ENCODE peak calls at places on chromosomes 6 and 20, in five cellular contexts. K is coronary artery, V is heart left ventricle, W is ovary, M is AG09309. F is an unnamed sample.
A peak's percentile ranks its signal among the peaks of the same experiment; 100 is the strongest.

GRCh38 chr20:32474967-32475819 is 109.9 kb downstream of the NOL4L start:
- DNase-seq in M (peak; percentile 77), V (peak; percentile 95), W (peak; percentile 99), K (peak; percentile 90), F (peak; percentile 80)

GRCh38 chr6:64983108-64983507 is 723.9 kb downstream of the EYS start:
- DNase-seq in K (no peak), V (no peak), M (no peak), W (no peak), F (no peak)

GRCh38 chr20:64261138-64261537 is 5.6 kb downstream of the PCMTD2 start:
- DNase-seq in M (no peak), K (no peak), V (peak; percentile 64), W (peak; percentile 75), F (peak; percentile 63)

GRCh38 chr6:156777866-156778614 is 862 bp downstream of the ARID1B start:
- DNase-seq in K (no peak), W (peak; percentile 67), M (no peak), V (peak; percentile 70), F (no peak)

GRCh38 chr6:40672118-40672517 is 85.0 kb upstream of the LRFN2 start:
- DNase-seq in W (no peak), K (no peak), M (no peak), V (no peak), F (no peak)

GRCh38 chr6:81308577-81309279 is 443.8 kb downstream of the TENT5A start:
- DNase-seq in W (no peak), K (no peak), M (no peak), V (no peak), F (no peak)

GRCh38 chr6:118896339-118897136 is 2.6 kb downstream of the ASF1A start:
- DNase-seq in W (no peak), M (no peak), V (no peak), K (no peak), F (no peak)

GRCh38 chr20:32969356-32970114 is 34.7 kb downstream of the SUN5 start:
- DNase-seq in V (no peak), K (peak; percentile 58), W (no peak), M (no peak), F (no peak)

GRCh38 chr20:10696650-10697049 is 22.9 kb upstream of the JAG1 start:
- DNase-seq in M (no peak), W (no peak), V (no peak), K (no peak), F (no peak)

GRCh38 chr20:51749674-51750036 is 18.5 kb downstream of the ATP9A start:
- DNase-seq in M (no peak), W (no peak), V (no peak), K (no peak), F (no peak)

GRCh38 chr6:166862287-166862977 is 93.9 kb downstream of the RNASET2 start:
- DNase-seq in M (no peak), W (no peak), V (peak; percentile 39), K (no peak), F (no peak)

GRCh38 chr6:71421611-71422010 is 133.0 kb downstream of the OGFRL1 start:
- DNase-seq in K (no peak), V (no peak), M (no peak), W (no peak), F (no peak)

GRCh38 chr20:47796952-47797351 is 11.7 kb upstream of the SULF2 start:
- DNase-seq in M (no peak), V (no peak), K (no peak), W (no peak), F (no peak)

GRCh38 chr6:15329154-15329781 is 83.4 kb downstream of the JARID2 start:
- DNase-seq in M (peak; percentile 95), K (no peak), W (no peak), V (no peak), F (peak; percentile 78)

GRCh38 chr6:119234941-119235340 is 114.6 kb downstream of the MAN1A1 start:
- DNase-seq in V (no peak), K (no peak), M (no peak), W (no peak), F (no peak)

GRCh38 chr6:167826230-167827061 is at the start of gene AFDN:
- DNase-seq in W (peak; percentile 82), K (peak; percentile 86), V (peak; percentile 82), M (no peak), F (no peak)

GRCh38 chr6:105804436-105804835 is 281.7 kb upstream of the PRDM1 start:
- DNase-seq in V (no peak), W (no peak), K (no peak), M (no peak), F (peak; percentile 46)

GRCh38 chr6:156809034-156809433 is 31.9 kb downstream of the ARID1B start:
- DNase-seq in M (peak; percentile 27), V (no peak), W (no peak), K (no peak), F (peak; percentile 12)

GRCh38 chr20:11807070-11807741 is 110.5 kb upstream of the BTBD3 start:
- DNase-seq in V (no peak), M (peak; percentile 66), W (no peak), K (no peak), F (peak; percentile 83)

GRCh38 chr20:38430679-38431325 is 4.3 kb downstream of the SNHG17 start:
- DNase-seq in W (no peak), K (no peak), V (no peak), M (no peak), F (no peak)

GRCh38 chr6:37130704-37131103 is 39.2 kb upstream of the PIM1 start:
- DNase-seq in K (no peak), V (peak; percentile 24), W (no peak), M (no peak), F (no peak)

GRCh38 chr6:170174771-170175643 is 115.9 kb downstream of the DLL1 start:
- DNase-seq in V (no peak), M (no peak), K (peak; percentile 60), W (peak; percentile 44), F (no peak)

GRCh38 chr20:20480689-20481088 is 112.8 kb downstream of the INSM1 start:
- DNase-seq in W (no peak), V (no peak), K (no peak), M (peak; percentile 67), F (no peak)

DNA sequence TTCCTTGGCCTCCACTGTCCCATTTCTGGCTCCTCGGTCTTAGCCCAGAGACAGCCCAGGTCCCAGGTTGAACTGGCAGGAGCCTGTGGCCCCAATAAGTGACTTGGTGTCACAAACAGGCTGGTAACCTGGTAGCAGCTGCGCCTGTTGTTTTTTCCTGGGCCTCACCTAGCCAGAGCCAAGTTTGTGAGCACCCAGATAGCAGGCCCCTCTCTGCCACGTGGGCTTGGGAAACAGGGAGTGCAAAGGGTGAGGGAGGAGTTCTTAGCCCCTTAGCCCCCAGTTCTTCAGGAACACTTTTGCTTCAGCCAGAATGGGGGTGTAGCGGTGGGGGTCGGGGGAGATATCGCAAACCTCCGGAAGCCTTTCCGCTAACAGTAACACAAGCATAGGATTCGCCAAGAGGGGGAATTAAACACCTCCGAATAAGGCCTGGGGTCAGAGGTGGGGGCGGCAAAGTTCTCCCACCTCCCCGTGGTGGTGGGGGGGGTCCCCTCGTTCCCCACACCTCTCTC is 760 bp downstream of the C6orf132 start:
- DNase-seq in W (no peak), V (no peak), K (no peak), M (no peak), F (no peak)
- H3K4me3 ChIP-seq in W (peak overlapping the region; percentile 35), V (peak overlapping the region; percentile 57), K (peak overlapping the region; percentile 72), M (peak overlapping the region; percentile 67), F (peak overlapping the region; percentile 49)

DNA sequence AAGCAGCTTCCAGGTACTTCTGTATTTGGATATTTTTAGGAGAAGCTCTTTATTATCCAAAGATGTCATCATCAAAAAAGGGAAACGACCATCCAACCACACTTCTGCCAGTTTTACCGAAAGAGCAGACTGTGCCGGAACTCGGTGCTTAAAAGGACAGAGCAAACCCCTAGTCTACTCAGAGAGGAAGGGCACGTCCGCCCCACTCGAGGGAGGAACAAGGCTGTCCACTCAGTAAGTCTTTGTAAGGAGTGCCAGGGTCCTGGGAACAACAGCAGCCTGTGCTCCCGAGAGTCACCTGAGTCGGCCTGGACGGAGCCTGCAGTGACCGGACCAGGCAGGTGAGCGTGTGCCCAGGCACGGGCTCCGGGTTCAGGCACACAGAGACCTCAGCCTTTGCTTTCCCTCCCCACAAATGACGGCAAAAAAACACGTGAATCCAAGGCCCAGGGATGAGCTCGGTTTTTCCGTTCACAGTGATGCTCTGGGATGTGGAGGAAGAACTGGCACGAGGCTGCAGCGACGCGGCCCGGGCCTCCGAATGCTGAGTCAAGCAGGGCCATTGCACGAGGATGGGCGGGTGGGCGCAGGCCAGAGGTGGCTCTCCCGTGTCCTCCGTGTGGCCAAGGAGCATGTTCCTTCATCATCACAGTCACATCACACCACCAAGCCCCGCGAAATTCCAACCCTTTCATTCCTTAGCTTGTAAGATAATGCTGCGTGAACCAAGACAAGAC is 17.4 kb upstream of the SLCO4A1 start:
- DNase-seq in W (peak; percentile 24), K (no peak), V (no peak), M (no peak), F (no peak)
- H3K4me3 ChIP-seq in W (no peak overlapping the region), K (no peak overlapping the region), V (no peak overlapping the region), M (no peak overlapping the region), F (no peak overlapping the region)

DNA sequence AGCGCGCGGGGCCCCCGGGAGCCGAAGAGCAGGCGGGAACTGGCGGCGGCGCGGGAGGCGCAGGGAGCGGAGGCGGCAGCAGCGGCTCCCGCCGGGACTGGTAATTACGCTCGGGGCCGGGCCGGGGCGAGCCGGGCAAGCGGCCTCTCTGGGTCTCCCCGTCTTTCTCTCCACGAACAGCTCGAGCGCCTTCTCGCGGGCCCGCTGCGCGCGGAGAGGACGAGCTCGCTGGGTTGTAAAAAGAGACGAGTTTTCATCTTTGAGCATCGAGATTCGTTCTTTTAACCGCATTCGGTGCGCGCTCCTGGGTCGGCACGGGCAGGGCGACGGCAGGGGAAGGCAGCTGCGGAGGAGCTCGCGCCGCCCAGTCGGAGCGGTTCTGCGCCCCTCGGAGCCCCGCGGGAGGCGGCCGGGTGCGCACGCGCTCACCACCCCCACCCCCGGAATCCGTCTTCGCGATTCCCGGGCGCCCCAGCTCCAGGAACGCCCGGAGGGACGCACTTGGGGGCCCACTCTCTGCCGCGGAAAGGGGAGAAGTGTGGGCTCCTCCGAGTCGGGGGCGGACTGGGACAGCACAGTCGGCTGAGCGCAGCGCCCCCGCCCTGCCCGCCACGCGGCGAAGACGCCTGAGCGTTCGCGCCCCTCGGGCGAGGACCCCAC is 38.0 kb downstream of the YTHDF1 start:
- DNase-seq in M (no peak), K (no peak), V (no peak), W (no peak), F (no peak)
- H3K4me3 ChIP-seq in M (no peak overlapping the region), K (peak overlapping the region; percentile 63), V (peak overlapping the region; percentile 32), W (no peak overlapping the region), F (no peak overlapping the region)

DNA sequence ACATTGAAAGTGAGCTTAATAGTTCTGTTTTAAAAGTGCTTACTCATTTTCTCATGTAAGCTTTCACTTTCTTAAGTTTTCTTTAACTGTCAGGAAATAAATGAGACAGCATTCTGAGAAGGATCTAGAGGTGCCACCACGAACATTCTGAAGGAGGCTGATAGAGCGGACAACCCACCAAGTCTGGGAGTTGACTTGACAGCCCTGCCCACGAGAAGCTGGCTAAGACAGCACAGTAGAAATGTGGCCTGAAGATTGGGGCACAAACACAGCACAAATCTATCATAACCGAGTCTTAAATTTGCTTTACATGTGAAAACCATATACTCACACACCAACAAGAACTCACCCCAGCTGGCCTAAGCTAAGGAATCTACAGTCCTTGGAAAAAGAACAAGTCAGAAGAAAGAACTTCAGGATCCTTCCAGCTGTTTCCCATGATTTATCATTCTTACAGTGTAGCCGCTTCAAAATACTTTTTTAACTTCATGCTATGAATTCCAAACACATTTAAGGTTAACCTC is 144.2 kb upstream of the TNFAIP3 start:
- DNase-seq in K (no peak), W (no peak), V (no peak), M (no peak), F (no peak)
- H3K4me3 ChIP-seq in K (no peak overlapping the region), W (no peak overlapping the region), V (no peak overlapping the region), M (no peak overlapping the region), F (no peak overlapping the region)

F was measured in BJ.